ENCODE peak calls at places on chromosomes 4 and X, in eight cellular contexts. Y, K, C, I, H, V, W and X are unnamed samples.

GRCh38 chrX:81259008-81259713 is 57.3 kb downstream of the SH3BGRL start:
- DNase-seq in Y (no peak), K (peak; percentile 18), C (no peak), I (peak; percentile 4), H (no peak), V (no peak), W (no peak), X (no peak)

GRCh38 chr4:115850799-115851509 is 737.5 kb upstream of the NDST4 start:
- DNase-seq in Y (no peak), K (no peak), C (no peak), I (no peak), H (no peak), V (no peak), W (no peak), X (no peak)

GRCh38 chr4:110926841-110927400 is 304.0 kb upstream of the PITX2 start:
- DNase-seq in Y (no peak), K (no peak), C (no peak), I (no peak), H (no peak), V (no peak), W (no peak), X (no peak)

GRCh38 chr4:154743683-154744340 is at the start of gene LRAT:
- DNase-seq in Y (peak; percentile 72), K (no peak), C (peak; percentile 95), I (no peak), H (peak; percentile 79), V (no peak), W (no peak), X (peak; percentile 71)

GRCh38 chrX:78997870-78998558 is 52.8 kb downstream of the P2RY10 start:
- DNase-seq in Y (no peak), K (no peak), C (peak; percentile 41), I (no peak), H (no peak), V (no peak), W (peak; percentile 73), X (no peak)

GRCh38 chrX:29617276-29617675 is 598.1 kb upstream of the MAGEB2 start:
- DNase-seq in Y (no peak), K (peak; percentile 45), C (no peak), I (no peak), H (no peak), V (no peak), W (no peak), X (no peak)

GRCh38 chrX:122771933-122772332 is 412.1 kb upstream of the GRIA3 start:
- DNase-seq in Y (no peak), K (no peak), C (no peak), I (no peak), H (no peak), V (no peak), W (no peak), X (no peak)

GRCh38 chr4:126583509-126583908 is 1049.2 kb upstream of the INTU start:
- DNase-seq in Y (no peak), K (no peak), C (peak; percentile 82), I (no peak), H (no peak), V (no peak), W (no peak), X (no peak)

GRCh38 chr4:131411393-131411792 is 1737.7 kb upstream of the PCDH10 start:
- DNase-seq in Y (no peak), K (no peak), C (no peak), I (no peak), H (no peak), V (no peak), W (no peak), X (no peak)

GRCh38 chr4:89939464-89939863 is 44.8 kb downstream of the MMRN1 start:
- DNase-seq in Y (no peak), K (no peak), C (no peak), I (no peak), H (no peak), V (no peak), W (no peak), X (no peak)

GRCh38 chr4:173801876-173802713 is 272.1 kb upstream of the HAND2 start:
- DNase-seq in Y (no peak), K (no peak), C (no peak), I (no peak), H (no peak), V (no peak), W (no peak), X (no peak)

GRCh38 chrX:370963-371745 is 15.6 kb downstream of the PPP2R3B start:
- DNase-seq in Y (no peak), K (no peak), C (no peak), I (no peak), H (no peak), V (no peak), W (peak; percentile 71), X (no peak)

GRCh38 chr4:183599690-183600089 is 59.3 kb downstream of the RWDD4 start:
- DNase-seq in Y (no peak), K (no peak), C (no peak), I (no peak), H (no peak), V (no peak), W (peak; percentile 22), X (no peak)

DNA sequence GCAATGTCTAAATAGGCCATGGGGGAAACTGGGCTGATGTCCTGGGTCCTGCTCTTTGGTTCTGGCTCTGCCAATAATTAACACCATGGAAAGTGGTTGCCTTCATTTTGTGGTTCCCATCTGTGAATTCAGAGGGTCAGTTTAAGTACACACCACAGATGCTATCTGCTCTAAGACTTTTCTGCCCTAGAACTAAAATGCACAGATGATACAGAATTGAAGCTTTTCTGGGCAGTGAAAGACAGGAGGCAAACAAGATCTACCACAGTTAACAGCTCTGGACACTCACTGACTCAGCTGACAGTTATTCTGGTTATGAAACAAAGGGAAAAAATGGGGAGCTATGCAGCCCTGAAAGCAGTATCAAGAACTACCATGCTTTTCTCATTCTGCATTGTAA is 37.3 kb downstream of the APBB2 start:
- DNase-seq in Y (no peak), K (peak; percentile 71), C (no peak), I (no peak), H (no peak), V (no peak), W (no peak), X (no peak)
- H3K27ac ChIP-seq in Y (no peak overlapping the region), K (peak overlapping the region; percentile 80), C (no peak overlapping the region), I (no peak overlapping the region), H (no peak overlapping the region), V (no peak overlapping the region), W (no peak overlapping the region), X (no peak overlapping the region)

GRCh38 chrX:21770631-21771321 is 12.9 kb upstream of the SMPX start:
- DNase-seq in Y (no peak), K (no peak), C (peak; percentile 82), I (no peak), H (no peak), V (no peak), W (no peak), X (no peak)
- TF ChIP-seq CTCF in Y (no peak), K (no peak), C (peak; percentile 77), I (no peak), H (no peak), V (no peak), W (peak; percentile 41), X (no peak)

GRCh38 chr4:112297495-112297894 is 326 bp downstream of the ALPK1 start:
- DNase-seq in Y (no peak), K (no peak), C (no peak), I (no peak), H (no peak), V (no peak), W (no peak), X (no peak)
- H3K27ac ChIP-seq in Y (peak overlapping the region; percentile 86), K (no peak overlapping the region), C (no peak overlapping the region), I (no peak overlapping the region), H (peak overlapping the region; percentile 12), V (peak overlapping the region; percentile 77), W (peak overlapping the region; percentile 62), X (peak overlapping the region; percentile 72)

GRCh38 chrX:127459784-127460183 is 592.4 kb downstream of the ACTRT1 start:
- DNase-seq in Y (no peak), K (no peak), C (peak; percentile 76), I (no peak), H (no peak), V (no peak), W (no peak), X (no peak)
- TF ChIP-seq CTCF in Y (no peak), K (no peak), C (peak; percentile 81), I (no peak), H (no peak), V (no peak), W (no peak), X (no peak)

GRCh38 chr4:37678624-37679023 is 7.6 kb downstream of the RELL1 start:
- DNase-seq in Y (no peak), K (peak; percentile 27), C (no peak), I (no peak), H (no peak), V (no peak), W (no peak), X (no peak)
- H3K27ac ChIP-seq in Y (no peak overlapping the region), K (no peak overlapping the region), C (no peak overlapping the region), I (no peak overlapping the region), H (no peak overlapping the region), V (no peak overlapping the region), W (peak overlapping the region; percentile 94), X (no peak overlapping the region)